ENCODE peak calls at places on chromosomes 11 and 22, in six cellular contexts. V is K562, S is HCT116, K is H1, G is HepG2, Y is GM12878. A is an unnamed sample. For H3K4me1, the result is how much of the 10 kb centered on the place peaks cover.

GRCh38 chr22:23242473-23243001 is 62.2 kb downstream of the BCR start:
- DNase-seq in K (peak), V (no peak), G (no peak), S (no peak), Y (no peak), A (peak)

GRCh38 chr22:36435516-36436415 is 45.7 kb downstream of the TXN2 start:
- DNase-seq in V (no peak), G (peak), S (no peak), K (peak), Y (peak), A (no peak)

GRCh38 chr11:8098361-8098760 is 17.4 kb downstream of the TUB start:
- DNase-seq in Y (no peak), G (no peak), V (no peak), K (no peak), S (no peak), A (no peak)

GRCh38 chr11:22742149-22742548 is 75.7 kb downstream of the GAS2 start:
- DNase-seq in K (no peak), V (no peak), G (no peak), Y (no peak), S (no peak), A (no peak)

GRCh38 chr11:58979222-58979621 is 39.9 kb downstream of the GLYATL1 start:
- DNase-seq in K (no peak), S (no peak), V (no peak), G (no peak), Y (no peak), A (no peak)

GRCh38 chr11:6387811-6388599 is 2.3 kb upstream of the SMPD1 start:
- DNase-seq in V (no peak), Y (no peak), G (peak), K (no peak), S (no peak), A (no peak)

GRCh38 chr11:62726156-62727006 is 876 bp downstream of the HNRNPUL2 start:
- DNase-seq in G (no peak), S (no peak), K (no peak), Y (no peak), V (peak), A (no peak)

GRCh38 chr11:67697846-67698245 is 23.4 kb upstream of the ALDH3B2 start:
- DNase-seq in S (no peak), Y (no peak), G (no peak), V (no peak), K (no peak), A (no peak)

GRCh38 chr11:8382436-8383053 is 118.9 kb upstream of the LMO1 start:
- DNase-seq in S (no peak), V (no peak), Y (no peak), G (no peak), K (no peak), A (no peak)

GRCh38 chr22:35727436-35727835 is 9.8 kb downstream of the APOL5 start:
- DNase-seq in Y (no peak), S (no peak), V (peak), G (no peak), K (no peak), A (no peak)

GRCh38 chr22:27724706-27725105 is 76.8 kb downstream of the MN1 start:
- DNase-seq in Y (no peak), V (no peak), S (no peak), G (no peak), K (no peak), A (no peak)

GRCh38 chr22:46607483-46608114 is 12.6 kb upstream of the GRAMD4 start:
- DNase-seq in G (no peak), S (no peak), K (no peak), V (no peak), Y (no peak), A (no peak)

GRCh38 chr11:7577883-7578242 is 64.1 kb downstream of the PPFIBP2 start:
- DNase-seq in Y (no peak), V (no peak), S (no peak), G (no peak), K (no peak), A (no peak)

GRCh38 chr22:35231585-35232084 is 25.7 kb upstream of the HMGXB4 start:
- DNase-seq in Y (peak), V (peak), G (peak), K (peak), S (peak), A (peak)

GRCh38 chr22:46531776-46532175 is 5.6 kb downstream of the CELSR1 start:
- DNase-seq in S (no peak), K (no peak), G (no peak), Y (no peak), V (no peak), A (no peak)

GRCh38 chr11:11587122-11587521 is 34.7 kb downstream of the GALNT18 start:
- DNase-seq in G (no peak), Y (no peak), K (peak), S (no peak), V (no peak), A (no peak)

GRCh38 chr22:30294830-30295229 is 5.5 kb upstream of the CASTOR1 start:
- DNase-seq in G (no peak), K (no peak), Y (no peak), V (no peak), S (no peak), A (no peak)
- H3K9ac ChIP-seq in G (no peak), K (no peak), Y (no peak), V (no peak), S (no peak), A (no peak)

GRCh38 chr11:61091373-61092279 is 10.7 kb upstream of the CD5 start:
- DNase-seq in G (no peak), Y (no peak), K (no peak), S (no peak), V (no peak), A (peak)
- TF ChIP-seq ZNF274 in G (no peak), Y (no peak), K (no peak), S (no peak), V (no peak), A (no peak)

DNA sequence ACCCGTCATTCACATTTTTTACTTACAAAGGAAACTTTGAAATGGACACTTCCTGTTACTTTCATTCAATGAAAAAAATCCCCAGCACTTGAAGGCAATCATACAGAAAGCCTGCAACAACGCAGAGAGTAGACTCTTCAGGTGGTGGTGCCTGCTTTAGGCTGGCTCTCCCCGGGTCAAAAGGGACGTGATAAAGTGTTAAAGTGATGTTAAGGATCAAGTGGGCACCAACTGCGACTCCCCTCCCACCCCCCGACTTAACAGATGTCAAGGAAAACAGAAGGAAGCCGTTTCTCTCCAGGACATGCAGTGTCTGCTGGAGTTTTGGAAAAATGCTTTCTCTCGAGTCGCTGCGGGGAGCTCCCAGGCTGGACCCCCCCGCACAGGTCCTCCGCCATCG is 414 bp upstream of the PNPLA3 start:
- DNase-seq in S (no peak), Y (no peak), G (no peak), V (no peak), K (peak), A (no peak)
- H3K4me1 ChIP-seq in S (under half), Y (under half), G (half or more), V (under half), K (under half), A (under half)

GRCh38 chr22:20096574-20097420 is 16.8 kb downstream of the DGCR8 start:
- DNase-seq in Y (no peak), K (no peak), S (no peak), G (no peak), V (no peak), A (no peak)

GRCh38 chr22:20095521-20095920 is 15.5 kb downstream of the DGCR8 start:
- DNase-seq in Y (no peak), K (no peak), S (no peak), G (no peak), V (no peak), A (no peak)

GRCh38 chr22:20101638-20102037 is 14.3 kb upstream of the RANBP1 start:
- DNase-seq in Y (no peak), S (no peak), G (no peak), K (no peak), V (no peak), A (no peak)

GRCh38 chr22:20102203-20102780 is 13.6 kb upstream of the RANBP1 start:
- DNase-seq in S (no peak), V (no peak), Y (no peak), K (no peak), G (no peak), A (no peak)

DNA sequence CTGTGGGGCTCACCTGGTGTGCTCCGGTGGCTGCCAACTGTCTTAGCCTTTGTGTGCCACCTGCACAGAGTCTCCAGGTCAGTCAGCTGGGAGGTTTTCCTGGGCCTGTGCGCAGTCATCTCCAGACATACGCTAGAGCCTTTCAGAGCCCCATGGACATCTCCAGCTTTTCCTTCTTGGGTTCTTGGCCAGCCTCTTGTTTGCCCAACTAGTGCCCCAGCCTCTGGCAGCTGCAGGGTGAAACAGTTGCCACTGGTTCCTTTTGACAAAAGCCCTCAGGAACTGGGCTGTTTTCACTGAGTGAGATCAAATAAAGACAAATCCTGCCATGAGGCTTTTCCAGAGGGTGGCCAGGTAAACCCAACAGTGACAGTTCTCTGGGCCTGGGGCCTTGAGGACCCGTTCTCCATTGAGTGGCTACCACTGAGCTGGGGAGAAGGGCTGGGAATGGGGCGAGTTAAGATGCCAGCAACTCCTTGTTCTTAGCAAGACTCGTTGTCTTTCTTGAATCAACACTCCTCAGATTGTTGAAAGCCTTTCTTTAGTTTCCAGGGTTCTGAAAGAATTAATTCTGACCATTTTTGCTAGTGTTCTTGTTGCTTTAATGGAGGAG is 16.7 kb upstream of the RANBP1 start:
- DNase-seq in V (no peak), S (no peak), G (no peak), Y (no peak), K (no peak), A (no peak)
- H3K9ac ChIP-seq in V (no peak), S (no peak), G (no peak), Y (no peak), K (no peak), A (no peak)

GRCh38 chr11:76846441-76846840 is 14.3 kb upstream of the ACER3 start:
- DNase-seq in K (no peak), S (no peak), Y (no peak), G (no peak), V (no peak), A (no peak)
- TF ChIP-seq ZNF274 in K (no peak), S (no peak), Y (no peak), G (no peak), V (no peak), A (no peak)

DNA sequence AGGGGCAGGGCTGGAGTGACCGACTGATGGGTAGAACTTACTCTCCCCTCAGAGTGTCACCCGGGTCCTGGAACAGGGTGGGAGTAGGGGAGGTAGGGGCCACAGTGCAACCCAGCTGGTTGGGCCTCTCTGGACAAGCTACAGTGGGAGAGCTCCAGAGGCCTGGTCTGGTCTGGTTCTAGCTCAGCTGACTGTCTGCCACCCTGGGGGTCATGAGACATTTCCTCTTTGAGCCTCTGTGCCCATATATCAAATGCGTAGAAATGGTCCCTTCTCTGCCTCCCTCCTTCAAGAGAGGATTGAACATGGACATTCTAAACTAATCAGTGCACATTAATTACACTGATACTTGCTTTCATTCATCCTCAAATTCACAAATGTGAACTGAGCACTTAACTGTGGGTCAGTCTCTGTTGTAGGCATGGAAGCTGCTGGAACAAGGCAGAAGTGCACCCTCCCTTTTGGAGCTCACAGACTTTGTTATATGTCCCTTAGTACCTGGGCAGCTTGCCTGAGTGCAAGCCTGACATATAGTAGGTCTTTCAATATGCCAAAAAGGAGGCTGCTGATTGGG is 25.6 kb downstream of the ARHGEF17 start:
- DNase-seq in S (no peak), Y (no peak), G (no peak), K (no peak), V (no peak), A (no peak)
- H3K4me1 ChIP-seq in S (under half), Y (under half), G (half or more), K (under half), V (under half), A (under half)

DNA sequence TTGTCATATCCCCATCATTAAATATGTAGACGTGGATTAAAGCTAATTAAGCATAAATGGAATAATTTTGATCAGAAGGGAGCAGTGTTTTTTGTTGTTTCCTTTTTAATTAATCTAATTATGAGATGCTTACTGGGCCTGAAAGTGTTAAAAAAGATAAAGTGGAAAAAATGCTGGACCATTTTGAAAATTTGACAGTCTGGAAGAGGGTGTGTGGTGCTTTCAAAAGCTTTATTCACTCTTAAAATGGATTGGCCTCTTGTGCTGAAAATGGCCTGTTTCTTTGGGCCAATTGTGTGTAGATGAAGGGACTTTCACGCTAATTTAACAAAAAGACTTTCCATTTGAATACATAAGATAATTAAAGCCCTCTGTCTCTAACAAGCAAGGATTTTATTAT is 1.8 kb downstream of the TNRC6B start:
- DNase-seq in Y (no peak), S (no peak), V (no peak), K (no peak), G (no peak), A (no peak)
- H3K9ac ChIP-seq in Y (peak), S (no peak), V (peak), K (peak), G (peak), A (peak)